ENCODE peak calls at places on chromosomes 12 and 14, in eight cellular contexts. U, T, Q, J, M, G, N and V are unnamed samples.

GRCh38 chr14:33589334-33589733 is 361.5 kb downstream of the EGLN3 start:
- DNase-seq in U (no peak), T (no peak), Q (peak; percentile 88), J (no peak), M (no peak), G (peak; percentile 91), N (peak; percentile 96), V (peak; percentile 90)

GRCh38 chr12:65602579-65603295 is 221.5 kb upstream of the HMGA2 start:
- DNase-seq in U (peak; percentile 80), T (peak; percentile 72), Q (peak; percentile 97), J (peak; percentile 70), M (peak; percentile 18), G (peak; percentile 91), N (peak; percentile 98), V (peak; percentile 98)

GRCh38 chr14:71022015-71022919 is 115.0 kb downstream of the PCNX1 start:
- DNase-seq in U (no peak), T (no peak), Q (no peak), J (no peak), M (no peak), G (no peak), N (no peak), V (no peak)

GRCh38 chr12:97308576-97309198 is 153.9 kb upstream of the RMST start:
- DNase-seq in U (peak; percentile 24), T (peak; percentile 28), Q (peak; percentile 62), J (no peak), M (peak; percentile 55), G (peak; percentile 63), N (peak; percentile 76), V (peak; percentile 73)

GRCh38 chr14:51612449-51612848 is 39.3 kb upstream of the FRMD6 start:
- DNase-seq in U (no peak), T (no peak), Q (no peak), J (no peak), M (no peak), G (no peak), N (no peak), V (no peak)

GRCh38 chr12:21852251-21852650 is 77.7 kb upstream of the KCNJ8 start:
- DNase-seq in U (no peak), T (no peak), Q (peak; percentile 44), J (no peak), M (no peak), G (peak; percentile 43), N (peak; percentile 89), V (peak; percentile 36)

GRCh38 chr12:79933580-79934264 is 1.2 kb downstream of the PPP1R12A start:
- DNase-seq in U (peak; percentile 32), T (peak; percentile 8), Q (peak; percentile 39), J (no peak), M (peak; percentile 55), G (peak; percentile 11), N (peak; percentile 18), V (peak; percentile 23)

GRCh38 chr12:129610601-129611120 is 293.2 kb downstream of the TMEM132D start:
- DNase-seq in U (no peak), T (no peak), Q (no peak), J (no peak), M (no peak), G (no peak), N (no peak), V (no peak)

GRCh38 chr14:83863042-83863441 is 1666.9 kb upstream of the FLRT2 start:
- DNase-seq in U (no peak), T (no peak), Q (no peak), J (no peak), M (no peak), G (no peak), N (no peak), V (no peak)

DNA sequence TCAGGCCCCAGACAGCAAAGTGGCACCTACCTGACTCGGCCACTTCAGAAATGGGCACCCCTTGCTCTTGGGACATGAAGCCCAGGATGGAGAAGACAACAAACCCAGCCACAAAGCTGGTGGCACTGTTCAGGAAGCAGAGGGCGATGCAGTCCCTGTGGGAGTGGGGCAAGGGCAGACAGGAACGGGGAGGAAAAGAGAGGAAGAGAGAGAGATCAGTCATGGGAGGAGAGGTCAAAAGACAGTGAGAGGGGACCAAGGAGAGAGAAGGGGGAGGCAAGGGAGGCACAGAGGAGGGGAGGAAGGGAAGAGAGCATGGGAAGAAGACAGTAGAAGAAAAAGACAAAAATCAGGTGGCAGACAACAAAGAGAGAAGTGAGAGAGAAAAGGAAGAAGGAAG is 16.6 kb downstream of the SLC6A12 start:
- DNase-seq in U (no peak), T (no peak), Q (no peak), J (no peak), M (no peak), G (no peak), N (no peak), V (no peak)
- TF ChIP-seq CTCF in U (no peak), T (no peak), Q (no peak), J (no peak), M (no peak), G (no peak), N (no peak), V (no peak)

GRCh38 chr12:76081909-76082308 is 2.6 kb downstream of the NAP1L1 start:
- DNase-seq in U (no peak), T (no peak), Q (no peak), J (no peak), M (no peak), G (no peak), N (no peak), V (no peak)

GRCh38 chr12:76083761-76084276 is 666 bp downstream of the NAP1L1 start:
- DNase-seq in U (peak; percentile 95), T (peak; percentile 81), Q (peak; percentile 70), J (peak; percentile 74), M (peak; percentile 76), G (peak; percentile 53), N (peak; percentile 63), V (peak; percentile 79)

GRCh38 chr12:76083246-76083735 is 1.2 kb downstream of the NAP1L1 start:
- DNase-seq in U (no peak), T (no peak), Q (no peak), J (no peak), M (no peak), G (no peak), N (no peak), V (no peak)

GRCh38 chr12:76084277-76085158 is at the start of gene NAP1L1:
- DNase-seq in U (peak; percentile 99), T (peak; percentile 92), Q (peak; percentile 99), J (peak; percentile 97), M (peak; percentile 99), G (peak; percentile 98), N (peak; percentile 99), V (peak; percentile 99)

DNA sequence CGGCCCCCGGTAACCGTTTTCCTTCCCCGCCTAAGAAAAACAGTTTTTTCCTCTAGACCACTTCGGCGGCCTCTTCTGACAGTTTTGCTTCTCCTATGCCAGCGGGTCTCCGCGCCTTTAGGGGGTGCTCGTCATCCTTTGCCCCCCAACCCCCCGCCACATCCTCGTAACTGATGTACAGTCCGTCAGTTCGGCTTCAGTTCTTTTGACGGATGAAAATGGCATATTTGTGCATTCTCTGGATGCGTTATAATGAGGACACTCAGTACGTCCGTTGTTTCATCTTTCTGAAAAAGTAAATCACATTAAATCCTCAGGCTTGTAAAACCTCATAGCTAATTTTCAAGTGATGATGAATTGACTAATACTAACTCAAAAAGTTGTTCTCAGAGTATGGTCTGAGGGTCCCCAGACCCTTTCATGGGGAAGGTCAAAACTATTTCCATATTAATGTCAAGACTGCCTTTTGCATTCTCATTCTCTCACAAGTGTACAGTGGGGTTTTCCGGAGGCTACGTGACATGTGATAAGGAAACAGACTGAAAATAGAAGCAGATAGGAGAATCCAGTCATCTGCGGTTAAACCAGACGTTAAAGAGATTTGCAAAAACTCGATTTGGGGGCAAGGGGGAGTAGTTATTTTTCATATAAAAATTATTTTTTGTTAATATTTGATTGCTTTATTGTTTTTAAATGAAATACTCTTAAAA is 829 bp upstream of the NAP1L1 start:
- DNase-seq in U (no peak), T (no peak), Q (peak; percentile 43), J (no peak), M (peak; percentile 82), G (no peak), N (peak; percentile 66), V (peak; percentile 72)
- TF ChIP-seq CTCF in U (peak; percentile 33), T (no peak), Q (peak; percentile 42), J (no peak), M (peak; percentile 80), G (peak; percentile 38), N (peak; percentile 27), V (peak; percentile 54)

GRCh38 chr12:6065872-6066217 is 58.6 kb downstream of the VWF start:
- DNase-seq in U (no peak), T (no peak), Q (no peak), J (no peak), M (no peak), G (no peak), N (no peak), V (no peak)

GRCh38 chr12:6066651-6067050 is 57.8 kb downstream of the VWF start:
- DNase-seq in U (no peak), T (no peak), Q (no peak), J (no peak), M (no peak), G (no peak), N (no peak), V (no peak)

GRCh38 chr12:6065131-6065871 is 59.2 kb downstream of the VWF start:
- DNase-seq in U (no peak), T (no peak), Q (no peak), J (no peak), M (no peak), G (no peak), N (no peak), V (no peak)

GRCh38 chr12:6068226-6068625 is 56.2 kb downstream of the VWF start:
- DNase-seq in U (no peak), T (no peak), Q (no peak), J (no peak), M (no peak), G (peak; percentile 44), N (no peak), V (no peak)

GRCh38 chr12:6067152-6067916 is 57.1 kb downstream of the VWF start:
- DNase-seq in U (peak; percentile 72), T (peak; percentile 59), Q (no peak), J (no peak), M (no peak), G (no peak), N (peak; percentile 41), V (peak; percentile 64)
- TF ChIP-seq CTCF in U (peak; percentile 64), T (peak; percentile 64), Q (peak; percentile 61), J (peak; percentile 14), M (no peak), G (peak; percentile 46), N (peak; percentile 48), V (peak; percentile 81)

DNA sequence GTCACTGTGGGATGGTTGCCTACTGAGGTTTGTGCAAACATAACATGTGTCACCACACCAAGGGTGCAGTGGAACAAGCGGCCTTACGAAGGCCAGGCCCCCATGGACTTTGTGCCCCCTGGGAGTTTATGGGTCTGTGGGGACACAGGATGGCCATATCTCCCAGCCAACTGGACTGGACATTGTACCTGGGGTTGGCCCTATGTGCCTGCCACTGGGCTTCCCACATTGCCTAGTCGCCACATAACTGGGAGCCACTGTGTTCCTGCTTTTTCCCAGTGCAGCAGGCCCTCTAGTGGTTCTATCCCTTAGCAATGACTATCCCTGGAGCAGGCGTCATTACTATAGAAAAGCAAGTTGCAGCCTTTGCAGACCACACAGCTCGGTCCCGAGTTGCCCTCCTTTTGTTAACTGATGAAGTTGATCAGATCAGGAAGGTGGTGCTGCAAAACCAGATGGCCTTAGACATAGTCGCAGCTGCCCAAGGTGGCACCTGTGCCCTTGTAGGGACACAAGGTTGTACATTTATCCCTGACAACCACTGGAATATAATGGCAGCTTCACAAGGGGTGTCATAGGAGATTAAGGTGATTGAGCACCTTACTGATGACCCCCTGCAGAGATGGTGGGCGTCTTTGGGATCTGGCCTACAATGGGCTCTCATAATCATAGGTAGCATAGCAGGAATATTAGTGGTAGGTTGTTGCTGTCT is 15.2 kb upstream of the RNASE12 start:
- DNase-seq in U (peak; percentile 78), T (peak; percentile 57), Q (peak; percentile 11), J (no peak), M (no peak), G (peak; percentile 12), N (peak; percentile 74), V (peak; percentile 62)
- TF ChIP-seq CTCF in U (peak; percentile 77), T (peak; percentile 21), Q (peak; percentile 53), J (peak; percentile 40), M (peak; percentile 59), G (peak; percentile 54), N (peak; percentile 83), V (peak; percentile 77)